ENCODE peak calls at places on chromosomes 13 and 19, in four cellular contexts. One of them, this sample, is unnamed.

GRCh38 chr13:27605610-27606200 is 14.6 kb downstream of the LNX2 start:
- DNase-seq in central memory CD4-positive, alpha-beta T cell: no peak
- DNase-seq in NCI-H2029 treated with DMSO at 0.1 percent for 48 hours: no peak
- DNase-seq in EH: no peak
- DNase-seq in this sample: no peak

GRCh38 chr13:74082741-74083160 is 51.5 kb downstream of the KLF12 start:
- DNase-seq in NCI-H2029 treated with DMSO at 0.1 percent for 48 hours: no peak
- DNase-seq in central memory CD4-positive, alpha-beta T cell: no peak
- DNase-seq in EH: no peak
- DNase-seq in this sample: no peak

GRCh38 chr19:19447536-19448237 is 42.2 kb downstream of the GATAD2A start:
- DNase-seq in central memory CD4-positive, alpha-beta T cell: peak; percentile 76
- DNase-seq in NCI-H2029 treated with DMSO at 0.1 percent for 48 hours: no peak
- DNase-seq in EH: no peak
- DNase-seq in this sample: peak; percentile 55

GRCh38 chr19:3193256-3194062 is 7.7 kb downstream of the NCLN start:
- DNase-seq in central memory CD4-positive, alpha-beta T cell: no peak
- DNase-seq in EH: no peak
- DNase-seq in NCI-H2029 treated with DMSO at 0.1 percent for 48 hours: no peak
- DNase-seq in this sample: no peak

GRCh38 chr13:48583859-48584311 is 51.0 kb upstream of the RCBTB2 start:
- DNase-seq in central memory CD4-positive, alpha-beta T cell: no peak
- DNase-seq in EH: no peak
- DNase-seq in NCI-H2029 treated with DMSO at 0.1 percent for 48 hours: no peak
- DNase-seq in this sample: no peak

GRCh38 chr19:3184847-3185481 is 766 bp upstream of the NCLN start:
- DNase-seq in central memory CD4-positive, alpha-beta T cell: no peak
- DNase-seq in NCI-H2029 treated with DMSO at 0.1 percent for 48 hours: peak; percentile 79
- DNase-seq in EH: no peak
- DNase-seq in this sample: no peak

GRCh38 chr19:17847538-17848366 is at the start of gene JAK3:
- DNase-seq in NCI-H2029 treated with DMSO at 0.1 percent for 48 hours: no peak
- DNase-seq in central memory CD4-positive, alpha-beta T cell: peak; percentile 83
- DNase-seq in EH: peak; percentile 80
- DNase-seq in this sample: peak; percentile 78

GRCh38 chr13:52846567-52847321 is 1.7 kb downstream of the PCDH8 start:
- DNase-seq in central memory CD4-positive, alpha-beta T cell: no peak
- DNase-seq in EH: no peak
- DNase-seq in NCI-H2029 treated with DMSO at 0.1 percent for 48 hours: no peak
- DNase-seq in this sample: no peak

GRCh38 chr19:50224986-50225747 is 21.7 kb downstream of the MYH14 start:
- DNase-seq in NCI-H2029 treated with DMSO at 0.1 percent for 48 hours: no peak
- DNase-seq in central memory CD4-positive, alpha-beta T cell: no peak
- DNase-seq in EH: no peak
- DNase-seq in this sample: no peak

GRCh38 chr13:99463998-99464397 is 37.3 kb upstream of the TM9SF2 start:
- DNase-seq in central memory CD4-positive, alpha-beta T cell: no peak
- DNase-seq in NCI-H2029 treated with DMSO at 0.1 percent for 48 hours: no peak
- DNase-seq in EH: no peak
- DNase-seq in this sample: no peak

GRCh38 chr13:40084934-40085333 is 429.5 kb downstream of the COG6 start:
- DNase-seq in EH: no peak
- DNase-seq in NCI-H2029 treated with DMSO at 0.1 percent for 48 hours: no peak
- DNase-seq in central memory CD4-positive, alpha-beta T cell: no peak
- DNase-seq in this sample: no peak

GRCh38 chr13:42405665-42406390 is 133.9 kb downstream of the AKAP11 start:
- DNase-seq in EH: peak; percentile 20
- DNase-seq in NCI-H2029 treated with DMSO at 0.1 percent for 48 hours: no peak
- DNase-seq in central memory CD4-positive, alpha-beta T cell: peak; percentile 10
- DNase-seq in this sample: peak; percentile 31

GRCh38 chr19:35883920-35884319 is 15.5 kb downstream of the APLP1 start:
- DNase-seq in NCI-H2029 treated with DMSO at 0.1 percent for 48 hours: no peak
- DNase-seq in EH: no peak
- DNase-seq in central memory CD4-positive, alpha-beta T cell: no peak
- DNase-seq in this sample: no peak

GRCh38 chr13:110268061-110268460 is 38.9 kb downstream of the COL4A1 start:
- DNase-seq in central memory CD4-positive, alpha-beta T cell: no peak
- DNase-seq in NCI-H2029 treated with DMSO at 0.1 percent for 48 hours: no peak
- DNase-seq in EH: no peak
- DNase-seq in this sample: no peak

GRCh38 chr13:52862358-52863206 is 14.1 kb upstream of the PCDH8 start:
- DNase-seq in EH: peak; percentile 10
- DNase-seq in central memory CD4-positive, alpha-beta T cell: no peak
- DNase-seq in NCI-H2029 treated with DMSO at 0.1 percent for 48 hours: peak; percentile 15
- DNase-seq in this sample: no peak

GRCh38 chr19:13873776-13874515 is 3.0 kb upstream of the NANOS3 start:
- DNase-seq in NCI-H2029 treated with DMSO at 0.1 percent for 48 hours: no peak
- DNase-seq in central memory CD4-positive, alpha-beta T cell: no peak
- DNase-seq in EH: peak; percentile 54
- DNase-seq in this sample: no peak

GRCh38 chr19:51660975-51661600 is 14.5 kb upstream of the SIGLEC14 start:
- DNase-seq in EH: peak; percentile 76
- DNase-seq in NCI-H2029 treated with DMSO at 0.1 percent for 48 hours: no peak
- DNase-seq in central memory CD4-positive, alpha-beta T cell: peak; percentile 21
- DNase-seq in this sample: peak; percentile 4

GRCh38 chr13:32802159-32802558 is 214.1 kb upstream of the KL start:
- DNase-seq in central memory CD4-positive, alpha-beta T cell: no peak
- DNase-seq in NCI-H2029 treated with DMSO at 0.1 percent for 48 hours: no peak
- DNase-seq in EH: no peak
- DNase-seq in this sample: no peak

GRCh38 chr19:49272204-49272603 is 52.8 kb downstream of the SLC6A16 start:
- DNase-seq in NCI-H2029 treated with DMSO at 0.1 percent for 48 hours: no peak
- DNase-seq in EH: peak; percentile 60
- DNase-seq in central memory CD4-positive, alpha-beta T cell: no peak
- DNase-seq in this sample: no peak

GRCh38 chr13:46132109-46132508 is 27.3 kb upstream of the CPB2 start:
- DNase-seq in central memory CD4-positive, alpha-beta T cell: no peak
- DNase-seq in EH: no peak
- DNase-seq in NCI-H2029 treated with DMSO at 0.1 percent for 48 hours: no peak
- DNase-seq in this sample: no peak

GRCh38 chr19:5803752-5804515 is 933 bp upstream of the NRTN start:
- DNase-seq in EH: peak; percentile 85
- DNase-seq in NCI-H2029 treated with DMSO at 0.1 percent for 48 hours: peak; percentile 71
- DNase-seq in central memory CD4-positive, alpha-beta T cell: peak; percentile 91
- DNase-seq in this sample: peak; percentile 91